ENCODE peak calls at places on chromosome 16, in nine cellular contexts. H is A549, B is AML-193, F is memory B cell, T is Caki2, A is NCI-H1105, D is non-pigmented ciliary epithelial cell, P is EH, G is tibial nerve. C is an unnamed sample.

GRCh38 chr16:89189358-89190025 is 10.8 kb downstream of the SLC22A31 start:
- DNase-seq in H (no peak), B (no peak), F (no peak), T (no peak), A (no peak), D (no peak), P (no peak), G (no peak), C (no peak)

GRCh38 chr16:86704516-86704915 is 126.2 kb downstream of the FOXL1 start:
- DNase-seq in H (no peak), B (no peak), F (no peak), T (no peak), A (no peak), D (no peak), P (no peak), G (no peak), C (no peak)

GRCh38 chr16:56356276-56357241 is 68.8 kb downstream of the AMFR start:
- DNase-seq in H (peak; percentile 85), B (peak; percentile 72), F (peak; percentile 45), T (peak; percentile 59), A (peak; percentile 26), D (peak; percentile 54), P (peak; percentile 87), G (peak; percentile 76), C (peak; percentile 89)

GRCh38 chr16:85610059-85610445 is 3.1 kb upstream of the GSE1 start:
- DNase-seq in H (no peak), B (peak; percentile 5), F (no peak), T (no peak), A (no peak), D (no peak), P (no peak), G (no peak), C (no peak)

GRCh38 chr16:85062728-85063336 is 35.2 kb downstream of the KIAA0513 start:
- DNase-seq in H (no peak), B (no peak), F (no peak), T (no peak), A (no peak), D (no peak), P (no peak), G (no peak), C (no peak)

GRCh38 chr16:8928467-8928957 is 35.2 kb downstream of the USP7 start:
- DNase-seq in H (no peak), B (no peak), F (no peak), T (no peak), A (no peak), D (no peak), P (no peak), G (no peak), C (no peak)

GRCh38 chr16:4517812-4518211 is 20.8 kb downstream of the CDIP1 start:
- DNase-seq in H (peak; percentile 47), B (no peak), F (no peak), T (peak; percentile 30), A (no peak), D (no peak), P (peak; percentile 32), G (no peak), C (peak; percentile 55)

GRCh38 chr16:57270221-57271062 is 14.0 kb downstream of the PLLP start:
- DNase-seq in H (no peak), B (no peak), F (no peak), T (no peak), A (no peak), D (no peak), P (no peak), G (no peak), C (no peak)

GRCh38 chr16:50025544-50025931 is 513 bp downstream of the CNEP1R1 start:
- DNase-seq in H (no peak), B (peak; percentile 8), F (peak; percentile 4), T (no peak), A (peak; percentile 39), D (no peak), P (peak; percentile 31), G (no peak), C (no peak)

GRCh38 chr16:89375021-89375420 is 115.3 kb downstream of the ANKRD11 start:
- DNase-seq in H (no peak), B (no peak), F (peak; percentile 75), T (no peak), A (no peak), D (no peak), P (peak; percentile 57), G (no peak), C (no peak)

GRCh38 chr16:89176717-89177116 is 5.2 kb downstream of the CDH15 start:
- DNase-seq in H (no peak), B (no peak), F (no peak), T (no peak), A (no peak), D (no peak), P (no peak), G (no peak), C (no peak)

GRCh38 chr16:86509759-86510464 is 415 bp upstream of the FOXF1 start:
- DNase-seq in H (no peak), B (no peak), F (no peak), T (peak; percentile 73), A (peak; percentile 19), D (peak; percentile 47), P (peak; percentile 92), G (no peak), C (peak; percentile 28)

GRCh38 chr16:89052824-89053724 is 40.6 kb upstream of the ACSF3 start:
- DNase-seq in H (peak; percentile 76), B (no peak), F (no peak), T (peak; percentile 46), A (peak; percentile 70), D (no peak), P (no peak), G (no peak), C (peak; percentile 95)

GRCh38 chr16:55324491-55325447 is 766 bp downstream of the IRX6 start:
- DNase-seq in H (peak; percentile 18), B (no peak), F (no peak), T (peak; percentile 18), A (peak; percentile 71), D (no peak), P (no peak), G (no peak), C (no peak)

GRCh38 chr16:67378642-67379041 is 14.7 kb downstream of the TPPP3 start:
- DNase-seq in H (no peak), B (no peak), F (no peak), T (no peak), A (no peak), D (no peak), P (no peak), G (no peak), C (no peak)

GRCh38 chr16:68995011-68995504 is 110.4 kb upstream of the HAS3 start:
- DNase-seq in H (peak; percentile 84), B (no peak), F (no peak), T (peak; percentile 81), A (no peak), D (no peak), P (peak; percentile 77), G (no peak), C (peak; percentile 63)

GRCh38 chr16:85232369-85233142 is 120.3 kb upstream of the CIBAR2 start:
- DNase-seq in H (no peak), B (no peak), F (no peak), T (no peak), A (no peak), D (no peak), P (no peak), G (no peak), C (no peak)

GRCh38 chr16:67389911-67390815 is 3.1 kb downstream of the TPPP3 start:
- DNase-seq in H (no peak), B (peak; percentile 88), F (no peak), T (no peak), A (no peak), D (no peak), P (no peak), G (peak; percentile 49), C (no peak)

GRCh38 chr16:57855188-57855587 is 52.9 kb upstream of the KIFC3 start:
- DNase-seq in H (no peak), B (no peak), F (no peak), T (no peak), A (no peak), D (no peak), P (no peak), G (no peak), C (no peak)

GRCh38 chr16:3086596-3087242 is 12.4 kb downstream of the ZSCAN10 start:
- DNase-seq in H (no peak), B (peak; percentile 14), F (no peak), T (no peak), A (no peak), D (no peak), P (no peak), G (no peak), C (no peak)

GRCh38 chr16:10170016-10170415 is 12.2 kb downstream of the GRIN2A start:
- DNase-seq in H (no peak), B (no peak), F (no peak), T (no peak), A (no peak), D (no peak), P (peak; percentile 35), G (no peak), C (no peak)

GRCh38 chr16:9913604-9914330 is 268.5 kb downstream of the GRIN2A start:
- DNase-seq in H (no peak), B (no peak), F (no peak), T (no peak), A (no peak), D (no peak), P (no peak), G (no peak), C (no peak)

GRCh38 chr16:30525844-30526136 is 576 bp downstream of the ZNF768 start:
- DNase-seq in H (no peak), B (peak; percentile 12), F (no peak), T (no peak), A (no peak), D (no peak), P (no peak), G (no peak), C (no peak)

C was measured in Calu3.